ENCODE peak calls at places on chromosomes 1 and 21, in five cellular contexts. Y is psoas muscle; O is heart left ventricle; Q is CD8-positive, alpha-beta T cell; P is spleen. M is an unnamed sample. For H3K27me3, the result is how much of the 10 kb centered on the place peaks cover.

GRCh38 chr21:45524756-45525152 is 17.5 kb downstream of the SLC19A1 start:
- DNase-seq in Y (no peak), O (no peak), Q (no peak), P (peak), M (no peak)

GRCh38 chr1:221979461-221980032 is 237.7 kb upstream of the DUSP10 start:
- DNase-seq in Y (no peak), O (no peak), Q (no peak), P (no peak), M (no peak)

GRCh38 chr1:181601186-181601950 is 118.1 kb downstream of the CACNA1E start:
- DNase-seq in Y (no peak), O (no peak), Q (no peak), P (no peak), M (no peak)

GRCh38 chr1:247681288-247681897 is 1.9 kb upstream of the OR13G1 start:
- DNase-seq in Y (no peak), O (no peak), Q (no peak), P (no peak), M (no peak)

GRCh38 chr1:101382135-101382534 is 145.3 kb downstream of the S1PR1 start:
- DNase-seq in Y (no peak), O (no peak), Q (no peak), P (no peak), M (no peak)

GRCh38 chr1:40740039-40740991 is 43.3 kb upstream of the KCNQ4 start:
- DNase-seq in Y (no peak), O (no peak), Q (no peak), P (no peak), M (no peak)

GRCh38 chr1:150234647-150235435 is 1.1 kb downstream of the ANP32E start:
- DNase-seq in Y (peak), O (peak), Q (peak), P (peak), M (peak)

GRCh38 chr1:200250469-200250868 is 159.4 kb downstream of the ZNF281 start:
- DNase-seq in Y (no peak), O (no peak), Q (no peak), P (no peak), M (no peak)

GRCh38 chr1:169867012-169867679 is 26.6 kb downstream of the SCYL3 start:
- DNase-seq in Y (no peak), O (no peak), Q (no peak), P (no peak), M (no peak)

GRCh38 chr1:43432171-43432860 is 21.4 kb downstream of the HYI start:
- DNase-seq in Y (no peak), O (no peak), Q (no peak), P (peak), M (no peak)

GRCh38 chr1:42851960-42852607 is 5.7 kb downstream of the ZNF691 start:
- DNase-seq in Y (no peak), O (no peak), Q (no peak), P (no peak), M (no peak)

GRCh38 chr1:59057801-59058200 is 239.1 kb upstream of the FGGY start:
- DNase-seq in Y (no peak), O (no peak), Q (no peak), P (no peak), M (no peak)

GRCh38 chr1:246667773-246668172 is 56.4 kb upstream of the SCCPDH start:
- DNase-seq in Y (no peak), O (no peak), Q (no peak), P (no peak), M (no peak)
- TF ChIP-seq CTCF in Y (no peak), O (no peak), Q (no peak), P (no peak), M (no peak)

GRCh38 chr1:156336242-156336641 is 1.9 kb downstream of the CCT3 start:
- DNase-seq in Y (no peak), O (no peak), Q (no peak), P (no peak), M (no peak)

GRCh38 chr1:156337888-156338179 is 258 bp downstream of the CCT3 start:
- DNase-seq in Y (no peak), O (no peak), Q (no peak), P (no peak), M (no peak)

GRCh38 chr1:156342556-156342955 is 4.2 kb downstream of the TSACC start:
- DNase-seq in Y (no peak), O (no peak), Q (no peak), P (no peak), M (no peak)

GRCh38 chr1:156338180-156338973 is at the start of the genes CCT3 and TSACC:
- DNase-seq in Y (peak), O (peak), Q (peak), P (peak), M (peak)

DNA sequence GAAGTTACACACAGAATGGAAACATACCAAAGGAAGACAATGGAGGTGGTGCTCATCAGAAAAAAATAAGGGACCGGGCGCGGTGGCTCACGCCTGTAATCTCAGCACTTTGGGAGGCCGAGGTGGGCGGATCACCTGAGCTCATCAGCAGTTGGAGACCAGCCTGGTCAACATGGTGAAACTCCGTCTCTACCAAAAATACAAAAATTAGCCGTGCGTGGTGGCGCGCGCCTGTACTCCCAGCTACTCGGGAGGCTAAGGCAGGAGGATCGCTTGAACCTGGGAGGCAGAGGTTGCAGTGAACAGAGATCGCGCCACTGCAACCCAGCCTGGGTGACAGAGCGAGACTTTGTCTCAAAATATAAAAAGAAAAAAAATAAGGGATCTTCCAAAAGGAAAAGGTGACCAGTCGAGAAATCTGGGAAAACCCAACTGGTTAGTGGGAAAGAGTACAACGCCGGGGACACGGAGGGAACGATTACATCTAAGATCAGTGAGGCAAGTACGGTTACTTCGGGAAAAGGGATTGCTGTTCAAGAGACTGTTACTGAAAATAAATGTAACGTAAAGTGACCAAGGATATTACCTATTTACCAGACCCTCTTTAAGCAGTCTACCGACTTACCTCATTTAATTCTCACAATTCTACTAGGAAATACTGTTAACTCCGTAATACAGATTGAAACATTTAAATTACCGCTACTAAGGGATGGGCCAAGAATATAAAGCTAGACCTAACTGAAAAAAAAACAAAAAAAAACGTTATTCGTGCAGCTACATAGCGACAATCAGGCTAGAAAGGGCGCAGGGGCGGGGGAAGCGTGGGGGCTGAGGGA is 822 bp downstream of the CCT3 start:
- DNase-seq in Y (no peak), O (no peak), Q (peak), P (peak), M (no peak)
- H3K27me3 ChIP-seq in Y (under half), O (under half), Q (under half), P (under half), M (under half)

GRCh38 chr1:79006564-79006963 is at the start of gene ADGRL4:
- DNase-seq in Y (peak), O (peak), Q (no peak), P (peak), M (no peak)

GRCh38 chr1:79010589-79010988 is 4.1 kb upstream of the ADGRL4 start:
- DNase-seq in Y (no peak), O (no peak), Q (no peak), P (no peak), M (no peak)

GRCh38 chr1:79004916-79005315 is 1.6 kb downstream of the ADGRL4 start:
- DNase-seq in Y (no peak), O (no peak), Q (no peak), P (no peak), M (no peak)

DNA sequence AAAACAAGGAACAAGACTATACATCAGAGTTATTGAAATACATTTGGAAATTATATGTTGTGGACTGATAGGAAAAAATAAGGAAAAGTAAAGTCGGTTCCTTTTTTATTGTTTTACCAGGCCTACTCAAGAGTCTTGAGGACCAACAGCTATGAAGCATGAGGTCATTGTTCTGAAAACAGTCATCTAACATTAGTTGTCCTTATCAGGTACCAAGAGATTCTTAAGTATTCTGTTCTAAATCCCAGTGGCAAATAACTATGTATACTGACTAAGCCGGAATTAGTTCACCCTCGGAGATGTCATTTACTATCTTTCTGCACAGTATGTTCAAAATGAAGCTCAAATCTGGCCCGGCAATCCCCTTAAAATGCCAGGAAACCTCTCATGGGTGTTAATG is 585 bp downstream of the ADGRL4 start:
- DNase-seq in Y (no peak), O (no peak), Q (no peak), P (no peak), M (no peak)
- H3K4me3 ChIP-seq in Y (peak), O (peak), Q (no peak), P (peak), M (no peak)

GRCh38 chr21:28230559-28230958 is 762.1 kb downstream of the LTN1 start:
- DNase-seq in Y (no peak), O (no peak), Q (no peak), P (no peak), M (no peak)

GRCh38 chr21:28239345-28239744 is 753.3 kb downstream of the LTN1 start:
- DNase-seq in Y (no peak), O (no peak), Q (no peak), P (no peak), M (no peak)

GRCh38 chr21:28237661-28238060 is 755.0 kb downstream of the LTN1 start:
- DNase-seq in Y (no peak), O (no peak), Q (no peak), P (no peak), M (no peak)

GRCh38 chr21:28233536-28234220 is 759.0 kb downstream of the LTN1 start:
- DNase-seq in Y (no peak), O (no peak), Q (no peak), P (no peak), M (no peak)

GRCh38 chr21:28235169-28235892 is 757.3 kb downstream of the LTN1 start:
- DNase-seq in Y (no peak), O (no peak), Q (no peak), P (no peak), M (no peak)
- TF ChIP-seq CTCF in Y (no peak), O (peak), Q (no peak), P (no peak), M (no peak)

GRCh38 chr1:159187647-159188374 is 16.4 kb downstream of the CADM3 start:
- DNase-seq in Y (no peak), O (no peak), Q (no peak), P (no peak), M (no peak)

GRCh38 chr1:159188375-159188788 is 16.3 kb upstream of the ACKR1 start:
- DNase-seq in Y (peak), O (peak), Q (no peak), P (peak), M (peak)

GRCh38 chr1:159185121-159185520 is 13.7 kb downstream of the CADM3 start:
- DNase-seq in Y (no peak), O (no peak), Q (no peak), P (no peak), M (no peak)

GRCh38 chr1:159190441-159190840 is 14.2 kb upstream of the ACKR1 start:
- DNase-seq in Y (no peak), O (no peak), Q (no peak), P (no peak), M (no peak)
- H3K27me3 ChIP-seq in Y (under half), O (under half), Q (under half), P (under half), M (under half)

GRCh38 chr1:81804320-81804719 is 3.6 kb downstream of the ADGRL2 start:
- DNase-seq in Y (no peak), O (no peak), Q (no peak), P (no peak), M (no peak)
- H3K4me3 ChIP-seq in Y (peak), O (peak), Q (no peak), P (peak), M (no peak)

DNA sequence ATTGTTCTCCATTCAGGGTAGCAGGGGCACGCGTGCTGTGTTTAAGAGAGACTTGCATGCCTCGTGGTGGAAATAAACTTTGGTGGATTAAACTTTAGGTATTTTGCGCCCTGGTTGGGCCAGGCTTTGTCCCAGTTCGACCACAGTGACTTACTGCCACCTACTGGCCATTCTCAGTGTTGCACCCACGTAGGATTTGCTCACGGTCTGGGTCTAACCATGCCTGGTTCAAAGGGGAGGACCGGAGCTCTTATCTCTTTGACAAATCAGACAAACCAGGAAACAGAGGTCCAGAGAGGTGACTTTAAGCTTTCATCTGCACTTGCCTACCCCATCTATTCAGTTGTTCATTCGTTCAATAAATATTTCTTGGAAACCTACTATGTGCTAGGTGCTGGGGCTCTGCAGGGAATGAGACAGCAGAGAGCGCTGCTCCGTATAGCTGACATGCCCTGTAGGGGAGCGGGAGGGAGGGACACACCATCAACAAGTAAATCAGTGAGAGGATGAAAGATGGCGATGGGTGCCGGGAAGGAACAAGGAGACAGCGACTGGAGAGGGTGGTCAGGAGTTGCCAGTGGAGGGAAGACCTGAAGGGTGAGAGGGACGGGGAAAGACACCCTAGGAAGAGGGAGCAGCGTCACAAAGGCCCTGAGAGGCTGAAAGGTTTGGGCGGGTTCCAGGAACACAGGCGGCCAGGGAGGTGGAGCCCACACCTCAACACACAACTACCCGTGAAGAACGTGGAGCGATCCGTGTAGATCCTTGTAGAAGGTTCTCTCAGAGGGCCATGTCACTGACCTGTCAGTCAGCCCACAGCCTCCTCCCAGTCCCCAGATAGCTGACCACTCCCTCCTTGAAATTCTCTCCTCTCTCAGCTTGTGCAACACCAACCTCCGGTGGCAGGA is 27.2 kb upstream of the TINAGL1 start:
- DNase-seq in Y (peak), O (peak), Q (peak), P (peak), M (peak)
- TF ChIP-seq CTCF in Y (peak), O (peak), Q (peak), P (peak), M (peak)

GRCh38 chr1:214154596-214155261 is 126.2 kb upstream of the SMYD2 start:
- DNase-seq in Y (no peak), O (no peak), Q (no peak), P (no peak), M (no peak)
- H3K27me3 ChIP-seq in Y (under half), O (under half), Q (under half), P (under half), M (under half)

GRCh38 chr1:85451236-85451830 is 13.6 kb downstream of the DDAH1 start:
- DNase-seq in Y (no peak), O (no peak), Q (no peak), P (no peak), M (no peak)
- H3K4me3 ChIP-seq in Y (no peak), O (no peak), Q (no peak), P (no peak), M (no peak)

M was measured in GM06990.